ENCODE peak calls at places on chromosomes 11 and 22, in ten cellular contexts. X, Q, S, L, F, K, T, Z, B and A are unnamed samples.

GRCh38 chr11:67268036-67268683 is 1.9 kb downstream of the GRK2 start:
- DNase-seq in Q (peak; percentile 53), F (peak; percentile 55), Z (no peak), T (no peak), K (no peak), X (no peak), L (peak; percentile 37), S (no peak), B (no peak), A (peak; percentile 59)

GRCh38 chr22:29110946-29111345 is 38.1 kb downstream of the KREMEN1 start:
- DNase-seq in B (no peak), Q (no peak), X (no peak), Z (no peak), F (no peak), S (no peak), L (no peak), K (no peak), T (no peak), A (no peak)

GRCh38 chr11:120564573-120565301 is 53.2 kb downstream of the GRIK4 start:
- DNase-seq in X (peak; percentile 55), L (peak; percentile 9), Z (no peak), K (peak; percentile 69), Q (no peak), F (no peak), T (peak; percentile 41), S (no peak), B (no peak), A (no peak)

GRCh38 chr22:43796567-43796966 is 15.5 kb downstream of the EFCAB6 start:
- DNase-seq in K (no peak), L (no peak), X (no peak), B (no peak), S (no peak), Q (no peak), Z (no peak), F (no peak), T (peak; percentile 48), A (no peak)

GRCh38 chr11:1107316-1108245 is 32.9 kb downstream of the MUC2 start:
- DNase-seq in Q (no peak), T (no peak), X (no peak), Z (no peak), L (no peak), B (no peak), S (no peak), K (no peak), F (no peak), A (no peak)

GRCh38 chr22:29342177-29342576 is 26.7 kb upstream of the RASL10A start:
- DNase-seq in L (no peak), B (no peak), K (no peak), S (no peak), Q (no peak), F (no peak), X (no peak), Z (no peak), T (no peak), A (no peak)

GRCh38 chr22:44037519-44038370 is 13.6 kb downstream of the PARVB start:
- DNase-seq in Q (no peak), S (no peak), K (no peak), T (peak; percentile 96), F (no peak), L (no peak), X (peak; percentile 70), Z (peak; percentile 86), B (no peak), A (no peak)

GRCh38 chr22:29030618-29031235 is 30.9 kb downstream of the C22orf31 start:
- DNase-seq in B (peak; percentile 6), X (peak; percentile 84), S (no peak), Q (peak; percentile 88), T (peak; percentile 69), F (no peak), Z (no peak), K (no peak), L (no peak), A (no peak)

GRCh38 chr11:11076879-11077278 is 219.0 kb upstream of the ZBED5 start:
- DNase-seq in Z (no peak), F (no peak), T (no peak), X (no peak), B (no peak), L (no peak), Q (no peak), K (no peak), S (no peak), A (no peak)

GRCh38 chr11:7600205-7600775 is 73.0 kb downstream of the CYB5R2 start:
- DNase-seq in Q (no peak), T (peak; percentile 85), X (no peak), B (no peak), K (peak; percentile 29), F (no peak), Z (no peak), L (no peak), S (no peak), A (no peak)

GRCh38 chr22:48953830-48954229 is 873.8 kb downstream of the BRD1 start:
- DNase-seq in X (no peak), T (no peak), K (no peak), Z (no peak), B (no peak), Q (no peak), L (no peak), S (no peak), F (no peak), A (no peak)

GRCh38 chr11:69922596-69923111 is 103.4 kb upstream of the FGF3 start:
- DNase-seq in F (no peak), S (no peak), K (no peak), Q (peak; percentile 2), T (no peak), B (no peak), Z (no peak), X (no peak), L (no peak), A (no peak)

GRCh38 chr11:31509017-31509411 is 408 bp downstream of the IMMP1L start:
- DNase-seq in L (no peak), T (no peak), F (no peak), Z (no peak), S (no peak), B (peak; percentile 29), X (no peak), Q (peak; percentile 6), K (no peak), A (no peak)

GRCh38 chr11:59754494-59754858 is 700 bp upstream of the STX3 start:
- DNase-seq in Z (no peak), B (no peak), F (no peak), Q (peak; percentile 50), L (no peak), S (no peak), T (no peak), K (no peak), X (no peak), A (no peak)

GRCh38 chr11:109547356-109548027 is 125.5 kb downstream of the C11orf87 start:
- DNase-seq in X (no peak), Z (peak; percentile 75), S (no peak), F (no peak), K (no peak), T (peak; percentile 79), B (no peak), L (no peak), Q (no peak), A (no peak)

GRCh38 chr22:48520888-48521600 is 1306.6 kb downstream of the BRD1 start:
- DNase-seq in K (no peak), B (no peak), Z (no peak), L (no peak), T (no peak), Q (no peak), F (no peak), X (no peak), S (no peak), A (no peak)

GRCh38 chr11:6315811-6316425 is 4.4 kb downstream of the CAVIN3 start:
- DNase-seq in S (no peak), K (no peak), Q (peak; percentile 53), Z (no peak), T (peak; percentile 71), L (no peak), B (no peak), F (no peak), X (peak; percentile 67), A (no peak)